ENCODE peak calls at places on chromosomes 16 and 17, in four cellular contexts. One of them, this sample, is unnamed.

GRCh38 chr17:74132354-74132753 is 71.1 kb upstream of the RPL38 start:
- DNase-seq in adrenal gland: no peak
- DNase-seq in WTC11: no peak
- DNase-seq in brain microvascular endothelial cell: no peak
- DNase-seq in this sample: no peak

GRCh38 chr17:42536372-42537155 is 523 bp downstream of the NAGLU start:
- DNase-seq in brain microvascular endothelial cell: peak
- DNase-seq in adrenal gland: peak
- DNase-seq in WTC11: peak
- DNase-seq in this sample: peak

GRCh38 chr16:87463722-87464690 is 28.8 kb downstream of the ZCCHC14 start:
- DNase-seq in adrenal gland: peak
- DNase-seq in brain microvascular endothelial cell: peak
- DNase-seq in WTC11: no peak
- DNase-seq in this sample: peak

GRCh38 chr17:77844681-77845080 is 113.8 kb upstream of the TNRC6C start:
- DNase-seq in brain microvascular endothelial cell: no peak
- DNase-seq in WTC11: no peak
- DNase-seq in adrenal gland: no peak
- DNase-seq in this sample: no peak

GRCh38 chr16:8958344-8958808 is 5.3 kb downstream of the USP7 start:
- DNase-seq in adrenal gland: peak
- DNase-seq in WTC11: no peak
- DNase-seq in brain microvascular endothelial cell: peak
- DNase-seq in this sample: peak

GRCh38 chr17:36197389-36197708 is 791 bp upstream of the CCL3L1 start:
- DNase-seq in WTC11: no peak
- DNase-seq in adrenal gland: no peak
- DNase-seq in brain microvascular endothelial cell: no peak
- DNase-seq in this sample: no peak

GRCh38 chr17:35900693-35901487 is 20.7 kb upstream of the CCL5 start:
- DNase-seq in WTC11: no peak
- DNase-seq in adrenal gland: no peak
- DNase-seq in brain microvascular endothelial cell: peak
- DNase-seq in this sample: peak

GRCh38 chr16:46687486-46687885 is 1.5 kb downstream of the VPS35 start:
- DNase-seq in WTC11: no peak
- DNase-seq in brain microvascular endothelial cell: no peak
- DNase-seq in adrenal gland: no peak
- DNase-seq in this sample: no peak

GRCh38 chr17:57637668-57638010 is 107.5 kb downstream of the CCDC182 start:
- DNase-seq in WTC11: no peak
- DNase-seq in adrenal gland: no peak
- DNase-seq in brain microvascular endothelial cell: no peak
- DNase-seq in this sample: no peak

GRCh38 chr17:72123964-72124791 is 3.4 kb downstream of the SOX9 start:
- DNase-seq in WTC11: peak
- DNase-seq in adrenal gland: no peak
- DNase-seq in brain microvascular endothelial cell: no peak
- DNase-seq in this sample: peak

GRCh38 chr17:78368348-78368747 is 8.5 kb upstream of the SOCS3 start:
- DNase-seq in brain microvascular endothelial cell: no peak
- DNase-seq in adrenal gland: no peak
- DNase-seq in WTC11: no peak
- DNase-seq in this sample: no peak

GRCh38 chr16:84841787-84842300 is 22.1 kb downstream of the CRISPLD2 start:
- DNase-seq in adrenal gland: no peak
- DNase-seq in brain microvascular endothelial cell: no peak
- DNase-seq in WTC11: peak
- DNase-seq in this sample: no peak

GRCh38 chr16:30535777-30536190 is 1.1 kb upstream of the ZNF747 start:
- DNase-seq in adrenal gland: peak
- DNase-seq in WTC11: peak
- DNase-seq in brain microvascular endothelial cell: peak
- DNase-seq in this sample: peak

GRCh38 chr17:17547210-17547764 is 44.2 kb downstream of the PEMT start:
- DNase-seq in WTC11: no peak
- DNase-seq in adrenal gland: no peak
- DNase-seq in brain microvascular endothelial cell: no peak
- DNase-seq in this sample: no peak

GRCh38 chr17:42077770-42078169 is 20.5 kb downstream of the ZNF385C start:
- DNase-seq in adrenal gland: no peak
- DNase-seq in brain microvascular endothelial cell: no peak
- DNase-seq in WTC11: no peak
- DNase-seq in this sample: no peak

GRCh38 chr16:50121721-50122445 is 31.2 kb upstream of the TENT4B start:
- DNase-seq in adrenal gland: no peak
- DNase-seq in brain microvascular endothelial cell: no peak
- DNase-seq in WTC11: no peak
- DNase-seq in this sample: no peak

GRCh38 chr16:2039286-2040030 is 8.2 kb downstream of the NTHL1 start:
- DNase-seq in adrenal gland: peak
- DNase-seq in brain microvascular endothelial cell: peak
- DNase-seq in WTC11: no peak
- DNase-seq in this sample: peak

GRCh38 chr17:40530531-40530987 is 29.1 kb upstream of the TNS4 start:
- DNase-seq in WTC11: peak
- DNase-seq in adrenal gland: no peak
- DNase-seq in brain microvascular endothelial cell: no peak
- DNase-seq in this sample: no peak

GRCh38 chr16:30876867-30877266 is 17.0 kb downstream of the BCL7C start:
- DNase-seq in brain microvascular endothelial cell: no peak
- DNase-seq in adrenal gland: peak
- DNase-seq in WTC11: peak
- DNase-seq in this sample: no peak

GRCh38 chr17:50052822-50053653 is 2.9 kb upstream of the ITGA3 start:
- DNase-seq in brain microvascular endothelial cell: no peak
- DNase-seq in adrenal gland: peak
- DNase-seq in WTC11: no peak
- DNase-seq in this sample: peak

GRCh38 chr16:2151188-2152091 is 3.0 kb downstream of the RAB26 start:
- DNase-seq in brain microvascular endothelial cell: no peak
- DNase-seq in WTC11: peak
- DNase-seq in adrenal gland: no peak
- DNase-seq in this sample: no peak

GRCh38 chr17:17391575-17392370 is 85.0 kb upstream of the MED9 start:
- DNase-seq in brain microvascular endothelial cell: no peak
- DNase-seq in WTC11: no peak
- DNase-seq in adrenal gland: no peak
- DNase-seq in this sample: no peak

GRCh38 chr17:27494192-27495091 is 38.2 kb downstream of the KSR1 start:
- DNase-seq in WTC11: no peak
- DNase-seq in brain microvascular endothelial cell: no peak
- DNase-seq in adrenal gland: peak
- DNase-seq in this sample: peak

GRCh38 chr17:54967621-54968258 is 714 bp downstream of the COX11 start:
- DNase-seq in WTC11: no peak
- DNase-seq in brain microvascular endothelial cell: peak
- DNase-seq in adrenal gland: peak
- DNase-seq in this sample: no peak

GRCh38 chr16:27405546-27406451 is 3.8 kb downstream of the IL21R start:
- DNase-seq in adrenal gland: no peak
- DNase-seq in brain microvascular endothelial cell: no peak
- DNase-seq in WTC11: no peak
- DNase-seq in this sample: no peak

GRCh38 chr16:71565812-71566700 is 10.8 kb downstream of the TAT start:
- DNase-seq in brain microvascular endothelial cell: no peak
- DNase-seq in adrenal gland: no peak
- DNase-seq in WTC11: no peak
- DNase-seq in this sample: no peak

GRCh38 chr16:50942143-50942542 is 200.3 kb downstream of the CYLD start:
- DNase-seq in adrenal gland: no peak
- DNase-seq in WTC11: peak
- DNase-seq in brain microvascular endothelial cell: no peak
- DNase-seq in this sample: no peak

GRCh38 chr17:58932956-58933355 is 173.7 kb downstream of the TRIM37 start:
- DNase-seq in adrenal gland: no peak
- DNase-seq in WTC11: no peak
- DNase-seq in brain microvascular endothelial cell: no peak
- DNase-seq in this sample: no peak

GRCh38 chr17:27439342-27439741 is 16.9 kb upstream of the KSR1 start:
- DNase-seq in adrenal gland: no peak
- DNase-seq in WTC11: no peak
- DNase-seq in brain microvascular endothelial cell: no peak
- DNase-seq in this sample: no peak

GRCh38 chr16:50520451-50521245 is 27.5 kb upstream of the NKD1 start:
- DNase-seq in WTC11: no peak
- DNase-seq in brain microvascular endothelial cell: no peak
- DNase-seq in adrenal gland: no peak
- DNase-seq in this sample: no peak

GRCh38 chr16:24771132-24771778 is 41.8 kb downstream of the TNRC6A start:
- DNase-seq in WTC11: no peak
- DNase-seq in brain microvascular endothelial cell: peak
- DNase-seq in adrenal gland: peak
- DNase-seq in this sample: peak

GRCh38 chr16:35150805-35151312 is 1691.4 kb downstream of the TP53TG3F start:
- DNase-seq in adrenal gland: no peak
- DNase-seq in WTC11: no peak
- DNase-seq in brain microvascular endothelial cell: no peak
- DNase-seq in this sample: no peak

GRCh38 chr17:78962345-78962983 is 17.3 kb downstream of the LGALS3BP start:
- DNase-seq in brain microvascular endothelial cell: no peak
- DNase-seq in WTC11: no peak
- DNase-seq in adrenal gland: no peak
- DNase-seq in this sample: no peak

GRCh38 chr17:16945141-16945493 is 26.8 kb downstream of the TNFRSF13B start:
- DNase-seq in adrenal gland: no peak
- DNase-seq in brain microvascular endothelial cell: no peak
- DNase-seq in WTC11: no peak
- DNase-seq in this sample: no peak

GRCh38 chr16:58507195-58507962 is 7.4 kb downstream of the NDRG4 start:
- DNase-seq in adrenal gland: no peak
- DNase-seq in brain microvascular endothelial cell: no peak
- DNase-seq in WTC11: no peak
- DNase-seq in this sample: no peak

GRCh38 chr17:34499576-34499975 is 79.8 kb upstream of the TMEM132E start:
- DNase-seq in brain microvascular endothelial cell: peak
- DNase-seq in WTC11: peak
- DNase-seq in adrenal gland: no peak
- DNase-seq in this sample: peak

GRCh38 chr16:4314532-4315184 is 1.2 kb upstream of the GLIS2 start:
- DNase-seq in brain microvascular endothelial cell: no peak
- DNase-seq in WTC11: no peak
- DNase-seq in adrenal gland: peak
- DNase-seq in this sample: peak

GRCh38 chr17:4592240-4593005 is 8.1 kb downstream of the SMTNL2 start:
- DNase-seq in brain microvascular endothelial cell: no peak
- DNase-seq in WTC11: no peak
- DNase-seq in adrenal gland: no peak
- DNase-seq in this sample: no peak

GRCh38 chr17:4596636-4597380 is 12.5 kb downstream of the SMTNL2 start:
- DNase-seq in WTC11: no peak
- DNase-seq in adrenal gland: no peak
- DNase-seq in brain microvascular endothelial cell: no peak
- DNase-seq in this sample: no peak

GRCh38 chr17:4591529-4591928 is 7.2 kb downstream of the SMTNL2 start:
- DNase-seq in adrenal gland: peak
- DNase-seq in WTC11: no peak
- DNase-seq in brain microvascular endothelial cell: peak
- DNase-seq in this sample: peak

GRCh38 chr17:4593021-4593797 is 8.9 kb downstream of the SMTNL2 start:
- DNase-seq in brain microvascular endothelial cell: no peak
- DNase-seq in WTC11: no peak
- DNase-seq in adrenal gland: no peak
- DNase-seq in this sample: no peak

GRCh38 chr17:4594406-4595349 is 10.3 kb downstream of the SMTNL2 start:
- DNase-seq in brain microvascular endothelial cell: no peak
- DNase-seq in adrenal gland: no peak
- DNase-seq in WTC11: peak
- DNase-seq in this sample: no peak
- TF ChIP-seq CTCF in brain microvascular endothelial cell: peak
- TF ChIP-seq CTCF in adrenal gland: peak
- TF ChIP-seq CTCF in WTC11: peak
- TF ChIP-seq CTCF in this sample: no peak

GRCh38 chr16:67445913-67446907 is 15.3 kb downstream of the HSD11B2 start:
- DNase-seq in WTC11: no peak
- DNase-seq in brain microvascular endothelial cell: no peak
- DNase-seq in adrenal gland: peak
- DNase-seq in this sample: peak
- TF ChIP-seq CTCF in WTC11: no peak
- TF ChIP-seq CTCF in brain microvascular endothelial cell: no peak
- TF ChIP-seq CTCF in adrenal gland: no peak
- TF ChIP-seq CTCF in this sample: peak

DNA sequence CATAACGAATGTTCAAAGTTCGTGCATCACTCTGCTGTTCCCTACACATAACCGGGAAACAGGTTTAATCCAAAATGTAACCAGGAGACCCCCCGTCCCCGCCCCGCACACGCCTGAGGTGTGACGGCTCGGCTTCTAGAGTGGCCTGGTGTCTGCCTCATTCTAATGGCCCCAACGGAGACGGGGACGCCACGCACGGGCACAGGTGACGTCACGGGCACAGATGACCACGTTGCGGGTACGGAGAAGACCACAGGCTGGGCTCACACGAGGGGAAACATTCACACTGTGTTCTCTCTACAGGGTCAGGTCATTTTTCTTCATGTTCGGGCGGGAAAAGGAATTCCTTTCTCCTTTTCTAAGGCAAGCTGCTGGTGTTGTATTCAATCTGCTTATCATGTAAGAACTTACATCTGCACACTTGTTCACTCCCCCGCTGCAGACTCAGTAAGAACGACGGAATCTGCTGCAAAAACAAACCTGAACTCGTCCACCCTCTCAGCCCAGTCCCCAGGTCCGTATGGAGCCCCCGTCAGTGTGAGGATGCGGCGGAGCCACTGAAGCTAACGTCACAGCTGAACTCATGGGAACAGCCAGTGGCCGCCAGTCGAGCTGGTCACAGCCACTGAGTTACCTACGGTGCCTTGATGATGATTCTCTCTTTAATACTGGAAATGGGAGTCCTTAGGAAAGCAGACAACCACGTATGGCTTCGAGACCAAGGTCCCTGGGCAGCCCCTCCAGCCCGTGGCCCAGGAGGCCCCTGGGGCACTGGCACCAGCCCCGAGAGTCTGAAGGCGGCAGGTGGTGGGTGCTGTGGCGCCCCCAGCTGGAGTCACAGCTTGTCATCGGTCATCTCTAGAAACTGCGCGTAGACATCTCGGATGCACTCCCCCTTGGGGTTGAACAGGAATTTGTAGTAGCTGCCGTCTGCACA is 32.9 kb downstream of the WDR45B start:
- DNase-seq in brain microvascular endothelial cell: no peak
- DNase-seq in adrenal gland: no peak
- DNase-seq in WTC11: peak
- DNase-seq in this sample: no peak
- TF ChIP-seq CTCF in brain microvascular endothelial cell: peak
- TF ChIP-seq CTCF in adrenal gland: no peak
- TF ChIP-seq CTCF in WTC11: no peak
- TF ChIP-seq CTCF in this sample: no peak

DNA sequence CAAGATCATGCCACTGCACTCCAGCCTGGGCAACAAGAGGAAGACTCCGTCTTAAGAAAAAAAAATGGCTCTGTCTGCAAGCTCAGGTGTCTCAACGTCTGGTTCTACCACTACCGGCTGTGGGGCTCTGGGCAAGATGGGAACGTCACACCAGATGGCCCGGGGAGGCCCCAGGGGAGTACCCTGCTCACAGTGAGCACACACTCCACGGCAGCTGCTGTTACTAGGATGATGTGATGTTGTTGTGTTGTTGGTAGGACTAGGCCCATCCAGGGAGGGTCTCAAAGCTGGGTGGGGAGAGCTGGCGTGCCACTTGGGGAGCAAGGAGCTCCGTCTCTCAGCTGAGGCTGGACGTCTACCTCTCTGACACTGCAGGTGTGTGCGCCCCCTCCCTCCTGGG is 9.4 kb upstream of the NPTX1 start:
- DNase-seq in adrenal gland: no peak
- DNase-seq in brain microvascular endothelial cell: no peak
- DNase-seq in WTC11: no peak
- DNase-seq in this sample: no peak
- TF ChIP-seq CTCF in adrenal gland: no peak
- TF ChIP-seq CTCF in brain microvascular endothelial cell: no peak
- TF ChIP-seq CTCF in WTC11: no peak
- TF ChIP-seq CTCF in this sample: no peak